ENCODE peak calls at places on chromosomes 16 and 17, in five cellular contexts. J is HCT116, G is PC-3, L is pancreas, S is brain microvascular endothelial cell. C is an unnamed sample.

GRCh38 chr16:82181456-82182185 is 11.6 kb upstream of the MPHOSPH6 start:
- DNase-seq in J (no peak), G (no peak), L (no peak), S (no peak), C (no peak)

GRCh38 chr17:83109793-83110645 is 30.6 kb downstream of the METRNL start:
- DNase-seq in J (peak; percentile 76), G (peak; percentile 96), L (peak; percentile 84), S (peak; percentile 93), C (peak; percentile 83)

GRCh38 chr17:33338242-33338641 is 45.1 kb upstream of the ASIC2 start:
- DNase-seq in J (no peak), G (no peak), L (no peak), S (no peak), C (no peak)

GRCh38 chr17:64781394-64781793 is 119.3 kb upstream of the SMURF2 start:
- DNase-seq in J (no peak), G (no peak), L (peak; percentile 34), S (no peak), C (peak; percentile 69)

GRCh38 chr17:81898029-81898866 is 3.8 kb upstream of the NPB start:
- DNase-seq in J (peak; percentile 56), G (peak; percentile 96), L (no peak), S (peak; percentile 93), C (no peak)

GRCh38 chr17:32862940-32863339 is 14.0 kb downstream of the MYO1D start:
- DNase-seq in J (no peak), G (peak; percentile 19), L (no peak), S (no peak), C (no peak)

GRCh38 chr17:3667366-3668278 is 756 bp downstream of the TAX1BP3 start:
- DNase-seq in J (no peak), G (peak; percentile 82), L (peak; percentile 85), S (peak; percentile 87), C (peak; percentile 91)

GRCh38 chr16:85182286-85182685 is 70.0 kb upstream of the CIBAR2 start:
- DNase-seq in J (no peak), G (no peak), L (no peak), S (no peak), C (no peak)

DNA sequence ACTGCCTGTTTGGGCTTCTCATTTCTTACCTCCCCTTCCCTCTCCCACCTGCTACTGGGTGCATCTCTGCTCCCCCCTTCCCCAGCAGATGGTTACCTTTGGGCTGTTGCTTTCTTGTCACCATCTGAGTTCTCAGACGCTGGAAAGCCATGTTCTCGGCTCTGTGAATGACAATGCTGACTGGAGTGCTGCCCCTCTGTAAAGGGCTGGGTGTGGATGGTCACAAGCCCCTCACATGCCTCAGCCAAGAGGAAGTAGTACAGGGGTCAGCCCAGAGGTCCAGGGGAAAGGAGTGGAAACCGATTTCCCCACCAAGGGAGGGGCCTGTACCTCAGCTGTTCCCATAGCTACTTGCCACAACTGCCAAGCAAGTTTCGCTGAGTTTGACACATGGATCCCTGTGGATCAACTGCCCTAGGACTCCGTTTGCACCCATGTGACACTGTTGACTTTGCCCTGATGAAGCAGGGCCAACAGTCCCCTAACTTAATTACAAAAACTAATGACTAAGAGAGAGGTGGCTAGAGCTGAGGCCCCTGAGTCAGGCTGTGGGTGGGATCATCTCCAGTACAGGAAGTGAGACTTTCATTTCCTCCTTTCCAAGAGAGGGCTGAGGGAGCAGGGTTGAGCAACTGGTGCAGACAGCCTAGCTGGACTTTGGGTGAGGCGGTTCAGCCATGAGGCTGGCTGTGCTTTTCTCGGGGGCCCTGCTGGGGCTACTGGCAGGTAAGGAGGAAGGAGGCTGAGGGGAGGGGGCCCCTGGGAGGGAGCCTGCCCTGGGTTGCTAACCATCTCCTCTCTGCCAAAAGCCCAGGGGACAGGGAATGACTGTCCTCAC is at the start of gene CD68:
- DNase-seq in J (peak; percentile 71), G (peak; percentile 92), L (peak; percentile 73), S (peak; percentile 79), C (peak; percentile 54)
- TF ChIP-seq CTCF in J (no peak), G (no peak), L (no peak), S (no peak), C (no peak)

DNA sequence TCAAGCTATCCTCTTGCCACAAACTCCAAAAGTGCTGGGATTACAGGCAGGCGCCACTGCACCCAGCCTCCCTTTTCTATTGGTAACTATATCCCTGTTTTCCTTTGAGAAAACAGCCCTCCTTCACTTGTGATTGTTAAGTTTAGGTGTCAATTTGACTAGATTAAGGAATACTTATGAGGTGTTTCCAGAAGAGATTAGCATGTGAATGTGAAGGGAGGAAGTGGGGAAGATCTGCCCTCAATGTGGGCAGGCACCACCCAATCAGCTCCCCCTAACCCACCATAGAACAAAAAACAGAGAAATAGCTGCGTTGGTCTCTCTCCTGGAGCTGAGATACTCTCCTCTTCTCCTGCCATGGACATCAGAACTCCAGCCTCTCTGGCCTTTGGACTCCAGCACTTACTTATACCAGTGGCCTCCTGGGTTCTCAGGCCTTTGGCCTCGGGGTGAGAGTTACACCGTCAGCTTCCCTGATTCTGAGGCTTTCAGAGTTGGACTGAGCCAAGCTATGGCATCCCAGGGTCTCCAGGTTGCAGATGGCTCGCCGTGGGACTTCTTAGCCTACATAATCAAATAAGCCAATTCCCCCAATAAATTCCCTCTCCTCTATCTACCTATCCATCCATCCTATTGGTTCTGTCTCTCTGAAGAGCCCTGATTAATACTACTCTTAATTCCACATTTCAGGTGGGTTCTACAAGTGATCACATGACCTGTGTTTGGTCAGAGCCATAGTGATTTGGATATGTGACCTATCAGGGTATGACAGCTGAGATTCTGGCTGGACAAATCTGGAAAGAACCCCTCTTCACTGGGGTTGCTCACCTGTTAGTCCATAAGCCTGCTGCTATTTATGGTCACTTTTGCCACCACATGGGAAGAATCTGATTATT is 12.0 kb upstream of the STAT3 start:
- DNase-seq in J (no peak), G (no peak), L (no peak), S (no peak), C (no peak)
- H3K27ac ChIP-seq in J (no peak overlapping the region), G (no peak overlapping the region), L (no peak overlapping the region), S (no peak overlapping the region), C (peak overlapping the region; percentile 72)

GRCh38 chr17:49002331-49002730 is 5.1 kb downstream of the IGF2BP1 start:
- DNase-seq in J (no peak), G (no peak), L (no peak), S (no peak), C (no peak)

GRCh38 chr17:49002766-49003165 is 5.6 kb downstream of the IGF2BP1 start:
- DNase-seq in J (no peak), G (no peak), L (no peak), S (no peak), C (no peak)

GRCh38 chr17:49001671-49002070 is 4.5 kb downstream of the IGF2BP1 start:
- DNase-seq in J (no peak), G (no peak), L (no peak), S (no peak), C (no peak)

GRCh38 chr17:49005140-49005539 is 8.0 kb downstream of the IGF2BP1 start:
- DNase-seq in J (no peak), G (no peak), L (no peak), S (no peak), C (no peak)

GRCh38 chr17:49003557-49004511 is 6.6 kb downstream of the IGF2BP1 start:
- DNase-seq in J (no peak), G (no peak), L (no peak), S (no peak), C (no peak)
- H3K27me3 ChIP-seq in J (peaks cover 83% of the 10 kb centered on the region), G (peaks cover 97% of the 10 kb centered on the region), L (peaks cover 36% of the 10 kb centered on the region), S (no peaks in the 10 kb centered on the region), C (peaks cover 100% of the 10 kb centered on the region)

DNA sequence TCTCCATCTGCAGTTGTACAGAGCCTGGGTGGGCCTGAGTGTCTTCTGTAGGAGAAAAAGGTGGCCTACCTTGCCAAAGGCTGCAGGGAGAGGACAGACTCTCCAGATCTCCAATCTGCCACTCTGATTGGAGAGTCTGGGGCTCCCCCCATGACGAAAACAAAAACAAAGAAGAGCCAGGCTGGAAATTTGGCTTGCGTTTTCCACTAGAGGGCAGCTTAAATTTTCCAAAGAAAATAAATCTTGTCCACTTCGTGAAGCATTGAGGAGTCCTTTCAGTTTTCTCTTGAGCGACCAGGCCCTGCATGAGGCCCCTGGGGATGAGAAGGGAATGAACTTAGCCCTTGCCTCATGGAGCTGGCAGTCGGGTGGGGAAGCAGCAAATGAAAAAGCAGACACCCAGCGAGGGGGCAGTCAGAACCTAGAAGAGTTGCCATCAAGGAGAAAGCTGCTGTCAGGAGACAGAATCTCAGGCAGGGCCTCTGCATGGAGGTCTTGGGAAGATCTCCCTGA is 8.2 kb upstream of the SHCBP1 start:
- DNase-seq in J (peak; percentile 59), G (peak; percentile 74), L (no peak), S (peak; percentile 41), C (no peak)
- TF ChIP-seq CTCF in J (peak; percentile 52), G (peak; percentile 63), L (no peak), S (peak; percentile 71), C (peak; percentile 40)

C was measured in left ventricle myocardium inferior.